ENCODE peak calls at places on chromosomes 1 and 21, in five cellular contexts. U is RWPE1, M is hepatocyte, C is mesothelial cell of epicardium, E is B cell. Q is an unnamed sample.

GRCh38 chr1:244778356-244778755 is 57.1 kb upstream of the COX20 start:
- DNase-seq in U (peak), M (no peak), C (no peak), E (no peak), Q (no peak)

GRCh38 chr1:178388398-178389161 is 108.2 kb downstream of the CLEC20A start:
- DNase-seq in U (no peak), M (no peak), C (no peak), E (no peak), Q (no peak)

GRCh38 chr1:162609306-162609705 is 23.0 kb upstream of the DDR2 start:
- DNase-seq in U (no peak), M (no peak), C (no peak), E (no peak), Q (no peak)

GRCh38 chr1:38941527-38942019 is at the start of gene RHBDL2:
- DNase-seq in U (peak), M (no peak), C (no peak), E (no peak), Q (no peak)

GRCh38 chr1:218294531-218294930 is 9.4 kb downstream of the RRP15 start:
- DNase-seq in U (no peak), M (no peak), C (no peak), E (no peak), Q (no peak)

GRCh38 chr1:116534014-116534739 is 36.6 kb downstream of the CD58 start:
- DNase-seq in U (no peak), M (no peak), C (no peak), E (no peak), Q (no peak)

GRCh38 chr21:38170705-38171682 is 85.8 kb upstream of the KCNJ15 start:
- DNase-seq in U (no peak), M (no peak), C (no peak), E (no peak), Q (no peak)

GRCh38 chr1:176801553-176802020 is 338.6 kb downstream of the PAPPA2 start:
- DNase-seq in U (no peak), M (peak), C (no peak), E (no peak), Q (no peak)

GRCh38 chr1:69196071-69196470 is 371.7 kb upstream of the LRRC7 start:
- DNase-seq in U (no peak), M (no peak), C (no peak), E (no peak), Q (no peak)

GRCh38 chr1:92503043-92503925 is 16.6 kb upstream of the GFI1 start:
- DNase-seq in U (no peak), M (no peak), C (no peak), E (no peak), Q (no peak)

GRCh38 chr1:86018311-86018923 is 138.2 kb downstream of the COL24A1 start:
- DNase-seq in U (peak), M (peak), C (no peak), E (no peak), Q (no peak)

GRCh38 chr21:16541366-16541765 is 811.6 kb downstream of the USP25 start:
- DNase-seq in U (no peak), M (no peak), C (no peak), E (no peak), Q (no peak)

GRCh38 chr1:52867060-52867845 is 24.7 kb downstream of the ZYG11A start:
- DNase-seq in U (no peak), M (peak), C (no peak), E (no peak), Q (no peak)

GRCh38 chr1:58441699-58442098 is 104.8 kb downstream of the OMA1 start:
- DNase-seq in U (no peak), M (no peak), C (no peak), E (no peak), Q (no peak)

GRCh38 chr1:53334781-53335180 is 6.9 kb upstream of the LRP8 start:
- DNase-seq in U (no peak), M (no peak), C (no peak), E (no peak), Q (no peak)

GRCh38 chr1:32919811-32920733 is 18.9 kb upstream of the TMEM54 start:
- DNase-seq in U (no peak), M (no peak), C (no peak), E (no peak), Q (no peak)

GRCh38 chr1:18480315-18481189 is at the start of gene KLHDC7A:
- DNase-seq in U (peak), M (peak), C (no peak), E (no peak), Q (no peak)

GRCh38 chr1:35611655-35612054 is 29.7 kb downstream of the PSMB2 start:
- DNase-seq in U (no peak), M (no peak), C (no peak), E (no peak), Q (no peak)

GRCh38 chr1:13700521-13701273 is 709 bp downstream of the PRDM2 start:
- DNase-seq in U (peak), M (peak), C (peak), E (peak), Q (no peak)

GRCh38 chr1:99587008-99587407 is 58.9 kb upstream of the PALMD start:
- DNase-seq in U (no peak), M (no peak), C (no peak), E (no peak), Q (no peak)

GRCh38 chr1:7220007-7220406 is 434.8 kb downstream of the CAMTA1 start:
- DNase-seq in U (no peak), M (no peak), C (no peak), E (no peak), Q (no peak)

GRCh38 chr21:28229811-28230210 is 762.9 kb downstream of the LTN1 start:
- DNase-seq in U (peak), M (no peak), C (no peak), E (no peak), Q (no peak)

GRCh38 chr1:30856260-30856790 is 52.2 kb downstream of the SDC3 start:
- DNase-seq in U (no peak), M (no peak), C (no peak), E (no peak), Q (no peak)

GRCh38 chr1:6014130-6014999 is 22.1 kb upstream of the NPHP4 start:
- DNase-seq in U (no peak), M (no peak), C (no peak), E (no peak), Q (peak)

GRCh38 chr1:244762629-244763028 is 72.8 kb upstream of the COX20 start:
- DNase-seq in U (no peak), M (no peak), C (no peak), E (no peak), Q (no peak)

GRCh38 chr21:34797202-34797527 is 128.4 kb downstream of the CLIC6 start:
- DNase-seq in U (no peak), M (no peak), C (no peak), E (no peak), Q (no peak)

GRCh38 chr21:34796518-34797201 is 127.9 kb downstream of the CLIC6 start:
- DNase-seq in U (no peak), M (peak), C (no peak), E (no peak), Q (no peak)

GRCh38 chr21:34793471-34793870 is 124.7 kb downstream of the CLIC6 start:
- DNase-seq in U (no peak), M (no peak), C (no peak), E (no peak), Q (no peak)

GRCh38 chr21:34794686-34795085 is 125.9 kb downstream of the CLIC6 start:
- DNase-seq in U (no peak), M (no peak), C (no peak), E (no peak), Q (no peak)

DNA sequence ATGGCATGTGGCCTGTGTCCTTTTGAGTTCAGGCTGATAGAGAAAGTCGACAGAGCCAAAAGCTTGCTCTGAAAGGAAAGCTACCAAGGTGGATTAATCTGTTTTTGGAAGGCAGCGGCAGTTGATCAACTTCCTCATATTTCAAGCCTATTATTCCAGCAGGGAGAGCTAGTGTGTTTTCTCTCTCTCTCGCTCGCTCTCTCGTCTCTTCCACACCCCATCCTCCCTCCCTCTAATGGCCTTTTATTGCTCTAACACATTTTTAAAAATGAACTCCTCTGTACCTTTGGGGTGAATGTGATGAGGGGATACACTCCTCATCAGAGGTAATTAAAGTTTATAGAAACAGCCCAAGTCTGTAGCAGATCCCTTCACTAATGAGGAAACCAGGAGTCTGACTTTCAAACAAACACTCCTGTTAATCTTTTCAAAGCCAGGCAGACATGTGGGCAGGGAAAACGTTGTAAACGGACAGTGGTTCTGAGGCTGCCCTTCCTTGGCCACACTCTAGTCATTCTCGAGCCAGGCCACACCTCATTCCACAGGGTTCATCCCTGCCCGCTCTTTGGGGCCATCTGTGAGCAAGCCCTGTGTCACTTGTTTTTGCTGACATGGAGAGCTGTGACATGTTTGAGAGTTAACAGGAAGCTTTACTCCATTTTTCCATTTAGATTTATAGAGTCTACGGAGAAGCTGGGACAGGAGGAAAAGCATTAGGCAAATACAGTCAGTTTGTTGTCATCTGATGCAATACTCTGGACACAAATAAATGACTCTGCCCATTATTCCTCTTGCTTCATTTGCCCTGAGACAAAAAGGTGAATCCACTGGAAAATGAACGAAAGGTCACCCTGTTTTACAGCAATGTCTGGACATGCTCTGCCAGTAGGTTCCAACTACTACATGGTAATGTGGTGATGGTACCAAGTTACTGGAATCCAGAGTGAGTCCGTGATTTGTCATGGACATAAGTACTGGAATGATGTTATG is 126.7 kb downstream of the CLIC6 start:
- DNase-seq in U (peak), M (peak), C (no peak), E (no peak), Q (no peak)
- TF ChIP-seq CTCF in U (no peak), M (peak), C (no peak), E (no peak), Q (no peak)

GRCh38 chr1:22731924-22732522 is 21.4 kb downstream of the EPHB2 start:
- DNase-seq in U (no peak), M (no peak), C (no peak), E (no peak), Q (no peak)
- TF ChIP-seq CTCF in U (no peak), M (peak), C (no peak), E (no peak), Q (no peak)

GRCh38 chr1:12599657-12600056 is 18.4 kb downstream of the DHRS3 start:
- DNase-seq in U (no peak), M (no peak), C (no peak), E (no peak), Q (no peak)
- TF ChIP-seq CTCF in U (no peak), M (no peak), C (no peak), E (no peak), Q (no peak)

DNA sequence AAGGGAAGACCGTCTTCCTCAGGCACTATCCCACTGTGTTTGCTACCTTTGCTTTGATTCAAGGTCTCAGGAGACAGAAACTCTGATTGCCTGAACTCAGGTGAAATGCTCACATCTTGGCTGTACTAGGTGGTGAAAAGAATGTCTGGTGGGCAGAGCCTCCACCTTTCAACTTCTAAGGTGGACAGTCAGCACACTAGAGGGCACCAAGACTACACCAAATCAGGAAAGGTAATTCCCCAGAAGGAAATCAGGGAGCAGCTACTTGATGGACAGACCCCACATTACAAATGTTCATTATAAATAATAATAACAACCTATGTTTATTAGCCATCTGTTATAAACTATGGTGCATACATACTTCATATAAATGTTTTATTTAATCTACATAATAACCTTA is 220.9 kb downstream of the ATG4C start:
- DNase-seq in U (peak), M (no peak), C (no peak), E (no peak), Q (no peak)
- TF ChIP-seq CTCF in U (no peak), M (peak), C (no peak), E (no peak), Q (no peak)

GRCh38 chr1:226223157-226223785 is at the start of gene MIXL1:
- DNase-seq in U (no peak), M (peak), C (peak), E (no peak), Q (no peak)

GRCh38 chr1:226220473-226221189 is 2.8 kb upstream of the MIXL1 start:
- DNase-seq in U (no peak), M (no peak), C (no peak), E (no peak), Q (no peak)

GRCh38 chr1:226226601-226227000 is 3.1 kb downstream of the MIXL1 start:
- DNase-seq in U (no peak), M (no peak), C (no peak), E (no peak), Q (no peak)

GRCh38 chr1:226222686-226223085 is 778 bp upstream of the MIXL1 start:
- DNase-seq in U (no peak), M (no peak), C (no peak), E (no peak), Q (no peak)

DNA sequence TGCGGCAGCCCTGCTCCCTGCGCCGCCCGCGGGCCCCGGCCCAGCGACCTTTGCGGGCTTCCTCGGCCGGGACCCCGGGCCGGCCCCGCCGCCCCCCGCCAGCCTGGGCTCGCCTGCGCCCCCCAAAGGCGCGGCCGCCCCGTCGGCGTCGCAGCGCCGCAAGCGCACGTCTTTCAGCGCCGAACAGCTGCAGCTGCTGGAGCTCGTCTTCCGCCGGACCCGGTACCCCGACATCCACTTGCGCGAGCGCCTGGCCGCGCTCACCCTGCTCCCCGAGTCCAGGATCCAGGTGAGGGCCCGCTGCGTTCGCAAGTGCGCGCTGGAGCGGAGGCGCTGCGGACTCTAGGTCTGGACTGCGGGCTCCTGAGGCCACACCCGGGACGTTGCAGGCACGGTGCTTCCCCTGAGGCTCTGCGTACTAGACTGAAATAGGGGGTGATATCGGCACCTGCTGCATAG is 351 bp downstream of the MIXL1 start:
- DNase-seq in U (peak), M (peak), C (peak), E (peak), Q (no peak)
- TF ChIP-seq CTCF in U (no peak), M (no peak), C (no peak), E (no peak), Q (no peak)

DNA sequence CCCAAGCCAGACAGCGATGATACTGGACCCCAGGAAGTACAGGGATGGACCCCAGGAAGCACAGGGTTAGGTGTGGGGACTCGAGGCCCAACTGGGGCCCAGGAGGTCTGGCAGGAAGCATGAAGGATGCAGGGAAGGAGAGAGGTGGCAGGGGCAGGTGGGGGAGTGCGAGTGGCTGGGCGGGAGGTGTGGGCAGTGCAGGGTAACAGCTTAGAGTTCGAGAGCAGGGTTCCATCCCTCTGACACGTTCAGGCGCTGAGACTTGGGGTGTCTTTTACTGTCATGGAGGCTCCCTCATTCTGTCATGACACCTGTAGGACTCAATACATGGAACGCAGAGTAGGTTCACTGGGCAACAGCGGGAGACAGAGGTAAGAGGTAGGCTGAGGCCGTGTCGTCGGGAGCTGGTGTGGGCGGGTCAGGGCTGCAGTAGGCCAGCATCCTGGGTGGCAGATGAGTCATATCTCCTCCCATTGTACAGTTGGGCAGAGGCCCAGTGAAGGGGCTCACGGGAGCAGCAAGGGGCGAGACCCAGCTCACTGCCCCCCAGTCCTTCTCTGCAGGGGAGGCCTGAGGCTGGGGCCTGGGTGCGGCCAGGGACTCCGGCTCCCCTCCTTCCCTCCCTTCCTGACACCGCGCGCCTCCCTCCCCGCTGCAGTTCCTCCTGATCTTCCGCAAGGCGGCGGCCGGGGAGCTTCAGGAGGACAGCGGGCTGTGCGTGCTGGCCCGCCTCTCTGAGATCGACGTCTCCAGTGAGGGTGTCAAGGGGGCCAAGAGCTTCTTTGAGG is 11.6 kb upstream of the CTRC start:
- DNase-seq in U (no peak), M (peak), C (no peak), E (no peak), Q (no peak)
- TF ChIP-seq CTCF in U (no peak), M (no peak), C (no peak), E (no peak), Q (no peak)

GRCh38 chr1:174747613-174748012 is 252.1 kb upstream of the CACYBP start:
- DNase-seq in U (no peak), M (no peak), C (no peak), E (no peak), Q (no peak)
- TF ChIP-seq CTCF in U (peak), M (peak), C (no peak), E (peak), Q (no peak)

DNA sequence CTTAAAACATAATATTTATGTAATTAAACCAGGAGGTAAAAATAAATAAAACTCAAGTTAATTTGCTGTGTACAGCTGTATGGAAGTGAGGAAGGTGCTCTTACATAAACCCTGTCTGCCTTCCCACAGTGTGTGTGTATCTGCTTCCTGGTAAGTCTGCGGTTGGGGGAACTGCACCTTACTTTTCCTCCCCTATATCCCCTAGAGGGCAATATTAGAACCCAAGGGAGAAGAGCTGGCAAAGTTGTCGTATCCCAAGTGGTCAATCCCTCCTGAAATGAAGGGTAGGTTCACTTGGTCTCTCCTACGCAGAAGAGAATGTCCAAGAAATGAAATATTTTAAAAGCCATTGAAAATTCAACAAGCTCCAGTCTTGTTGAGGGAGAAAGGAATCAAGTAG is 17.8 kb upstream of the JAK1 start:
- DNase-seq in U (no peak), M (no peak), C (no peak), E (no peak), Q (no peak)
- TF ChIP-seq CTCF in U (no peak), M (no peak), C (no peak), E (no peak), Q (no peak)

DNA sequence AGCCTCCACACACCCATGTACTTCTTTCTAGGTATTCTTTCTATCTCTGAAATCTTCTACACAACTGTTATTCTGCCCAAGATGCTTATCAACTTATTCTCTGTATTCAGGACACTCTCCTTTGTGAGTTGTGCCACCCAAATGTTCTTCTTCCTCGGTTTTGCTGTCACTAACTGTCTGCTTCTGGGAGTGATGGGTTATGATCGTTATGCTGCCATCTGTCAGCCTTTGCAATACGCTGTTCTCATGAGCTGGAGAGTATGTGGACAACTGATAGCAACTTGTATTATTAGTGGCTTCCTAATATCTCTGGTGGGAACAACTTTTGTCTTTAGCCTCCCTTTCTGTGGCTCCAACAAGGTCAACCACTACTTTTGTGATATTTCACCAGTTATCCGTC is 19.4 kb downstream of the OR10R2 start:
- DNase-seq in U (no peak), M (no peak), C (no peak), E (no peak), Q (no peak)
- TF ChIP-seq CTCF in U (no peak), M (no peak), C (no peak), E (no peak), Q (no peak)